ENCODE peak calls at places on chromosomes 7 and 10, in seven cellular contexts. One of them, this sample, is unnamed.

GRCh38 chr7:24825315-24825917 is 68.2 kb upstream of the GSDME start:
- DNase-seq in GM10248: no peak
- DNase-seq in CD4-positive, CD25-positive, alpha-beta regulatory T cell: peak; percentile 46
- DNase-seq in HuH-7.5: no peak
- DNase-seq in activated CD4-positive, alpha-beta T cell treated with anti-CD3 and anti-CD28 coated beads for 48 hours: no peak
- DNase-seq in stimulated activated CD8-positive, alpha-beta memory T cell treated with anti-CD3 and anti-CD28 coated beads, Interleukin-15, amount 100 ng/mL, for 24 hours: no peak
- DNase-seq in small intestine: peak; percentile 91
- DNase-seq in this sample: no peak

GRCh38 chr7:140526901-140527664 is 47.8 kb upstream of the MKRN1 start:
- DNase-seq in GM10248: peak; percentile 6
- DNase-seq in CD4-positive, CD25-positive, alpha-beta regulatory T cell: no peak
- DNase-seq in HuH-7.5: no peak
- DNase-seq in activated CD4-positive, alpha-beta T cell treated with anti-CD3 and anti-CD28 coated beads for 48 hours: no peak
- DNase-seq in stimulated activated CD8-positive, alpha-beta memory T cell treated with anti-CD3 and anti-CD28 coated beads, Interleukin-15, amount 100 ng/mL, for 24 hours: no peak
- DNase-seq in small intestine: no peak
- DNase-seq in this sample: no peak

GRCh38 chr10:74234569-74234968 is 83.5 kb downstream of the ADK start:
- DNase-seq in GM10248: no peak
- DNase-seq in CD4-positive, CD25-positive, alpha-beta regulatory T cell: peak; percentile 21
- DNase-seq in HuH-7.5: no peak
- DNase-seq in activated CD4-positive, alpha-beta T cell treated with anti-CD3 and anti-CD28 coated beads for 48 hours: no peak
- DNase-seq in stimulated activated CD8-positive, alpha-beta memory T cell treated with anti-CD3 and anti-CD28 coated beads, Interleukin-15, amount 100 ng/mL, for 24 hours: no peak
- DNase-seq in small intestine: no peak
- DNase-seq in this sample: no peak

GRCh38 chr7:48786951-48787350 is 137.4 kb upstream of the CDC14C start:
- DNase-seq in GM10248: no peak
- DNase-seq in CD4-positive, CD25-positive, alpha-beta regulatory T cell: no peak
- DNase-seq in HuH-7.5: no peak
- DNase-seq in activated CD4-positive, alpha-beta T cell treated with anti-CD3 and anti-CD28 coated beads for 48 hours: no peak
- DNase-seq in stimulated activated CD8-positive, alpha-beta memory T cell treated with anti-CD3 and anti-CD28 coated beads, Interleukin-15, amount 100 ng/mL, for 24 hours: no peak
- DNase-seq in small intestine: no peak
- DNase-seq in this sample: no peak

GRCh38 chr10:125192620-125193019 is 32.3 kb upstream of the CTBP2 start:
- DNase-seq in GM10248: no peak
- DNase-seq in CD4-positive, CD25-positive, alpha-beta regulatory T cell: no peak
- DNase-seq in HuH-7.5: no peak
- DNase-seq in activated CD4-positive, alpha-beta T cell treated with anti-CD3 and anti-CD28 coated beads for 48 hours: no peak
- DNase-seq in stimulated activated CD8-positive, alpha-beta memory T cell treated with anti-CD3 and anti-CD28 coated beads, Interleukin-15, amount 100 ng/mL, for 24 hours: no peak
- DNase-seq in small intestine: no peak
- DNase-seq in this sample: no peak

GRCh38 chr7:66183700-66184099 is 21.4 kb upstream of the TPST1 start:
- DNase-seq in GM10248: no peak
- DNase-seq in CD4-positive, CD25-positive, alpha-beta regulatory T cell: no peak
- DNase-seq in HuH-7.5: no peak
- DNase-seq in activated CD4-positive, alpha-beta T cell treated with anti-CD3 and anti-CD28 coated beads for 48 hours: no peak
- DNase-seq in stimulated activated CD8-positive, alpha-beta memory T cell treated with anti-CD3 and anti-CD28 coated beads, Interleukin-15, amount 100 ng/mL, for 24 hours: no peak
- DNase-seq in small intestine: no peak
- DNase-seq in this sample: no peak

GRCh38 chr7:130875265-130875741 is 141.3 kb upstream of the KLF14 start:
- DNase-seq in GM10248: peak; percentile 67
- DNase-seq in CD4-positive, CD25-positive, alpha-beta regulatory T cell: peak; percentile 41
- DNase-seq in HuH-7.5: peak; percentile 69
- DNase-seq in activated CD4-positive, alpha-beta T cell treated with anti-CD3 and anti-CD28 coated beads for 48 hours: peak; percentile 73
- DNase-seq in stimulated activated CD8-positive, alpha-beta memory T cell treated with anti-CD3 and anti-CD28 coated beads, Interleukin-15, amount 100 ng/mL, for 24 hours: no peak
- DNase-seq in small intestine: peak; percentile 59
- DNase-seq in this sample: no peak

GRCh38 chr10:96427291-96427690 is 68.5 kb upstream of the OPALIN start:
- DNase-seq in GM10248: no peak
- DNase-seq in CD4-positive, CD25-positive, alpha-beta regulatory T cell: no peak
- DNase-seq in HuH-7.5: no peak
- DNase-seq in activated CD4-positive, alpha-beta T cell treated with anti-CD3 and anti-CD28 coated beads for 48 hours: no peak
- DNase-seq in stimulated activated CD8-positive, alpha-beta memory T cell treated with anti-CD3 and anti-CD28 coated beads, Interleukin-15, amount 100 ng/mL, for 24 hours: no peak
- DNase-seq in small intestine: no peak
- DNase-seq in this sample: no peak

GRCh38 chr10:3195706-3196105 is 23.1 kb upstream of the PITRM1 start:
- DNase-seq in GM10248: no peak
- DNase-seq in CD4-positive, CD25-positive, alpha-beta regulatory T cell: no peak
- DNase-seq in HuH-7.5: no peak
- DNase-seq in activated CD4-positive, alpha-beta T cell treated with anti-CD3 and anti-CD28 coated beads for 48 hours: no peak
- DNase-seq in stimulated activated CD8-positive, alpha-beta memory T cell treated with anti-CD3 and anti-CD28 coated beads, Interleukin-15, amount 100 ng/mL, for 24 hours: no peak
- DNase-seq in small intestine: no peak
- DNase-seq in this sample: no peak

GRCh38 chr10:18583575-18584270 is 67.7 kb downstream of the NSUN6 start:
- DNase-seq in GM10248: no peak
- DNase-seq in CD4-positive, CD25-positive, alpha-beta regulatory T cell: peak; percentile 14
- DNase-seq in HuH-7.5: no peak
- DNase-seq in activated CD4-positive, alpha-beta T cell treated with anti-CD3 and anti-CD28 coated beads for 48 hours: no peak
- DNase-seq in stimulated activated CD8-positive, alpha-beta memory T cell treated with anti-CD3 and anti-CD28 coated beads, Interleukin-15, amount 100 ng/mL, for 24 hours: no peak
- DNase-seq in small intestine: no peak
- DNase-seq in this sample: no peak

GRCh38 chr7:157788573-157788972 is 451.8 kb downstream of the DNAJB6 start:
- DNase-seq in GM10248: no peak
- DNase-seq in CD4-positive, CD25-positive, alpha-beta regulatory T cell: no peak
- DNase-seq in HuH-7.5: no peak
- DNase-seq in activated CD4-positive, alpha-beta T cell treated with anti-CD3 and anti-CD28 coated beads for 48 hours: no peak
- DNase-seq in stimulated activated CD8-positive, alpha-beta memory T cell treated with anti-CD3 and anti-CD28 coated beads, Interleukin-15, amount 100 ng/mL, for 24 hours: no peak
- DNase-seq in small intestine: no peak
- DNase-seq in this sample: no peak

GRCh38 chr7:16034353-16034752 is 347.9 kb upstream of the MEOX2 start:
- DNase-seq in GM10248: no peak
- DNase-seq in CD4-positive, CD25-positive, alpha-beta regulatory T cell: no peak
- DNase-seq in HuH-7.5: no peak
- DNase-seq in activated CD4-positive, alpha-beta T cell treated with anti-CD3 and anti-CD28 coated beads for 48 hours: no peak
- DNase-seq in stimulated activated CD8-positive, alpha-beta memory T cell treated with anti-CD3 and anti-CD28 coated beads, Interleukin-15, amount 100 ng/mL, for 24 hours: no peak
- DNase-seq in small intestine: no peak
- DNase-seq in this sample: no peak

GRCh38 chr7:134710854-134711624 is 64.4 kb downstream of the BPGM start:
- DNase-seq in GM10248: no peak
- DNase-seq in CD4-positive, CD25-positive, alpha-beta regulatory T cell: peak; percentile 93
- DNase-seq in HuH-7.5: no peak
- DNase-seq in activated CD4-positive, alpha-beta T cell treated with anti-CD3 and anti-CD28 coated beads for 48 hours: peak; percentile 64
- DNase-seq in stimulated activated CD8-positive, alpha-beta memory T cell treated with anti-CD3 and anti-CD28 coated beads, Interleukin-15, amount 100 ng/mL, for 24 hours: no peak
- DNase-seq in small intestine: no peak
- DNase-seq in this sample: no peak

GRCh38 chr7:129341212-129341611 is 93.0 kb upstream of the STRIP2 start:
- DNase-seq in GM10248: no peak
- DNase-seq in CD4-positive, CD25-positive, alpha-beta regulatory T cell: peak; percentile 21
- DNase-seq in HuH-7.5: no peak
- DNase-seq in activated CD4-positive, alpha-beta T cell treated with anti-CD3 and anti-CD28 coated beads for 48 hours: no peak
- DNase-seq in stimulated activated CD8-positive, alpha-beta memory T cell treated with anti-CD3 and anti-CD28 coated beads, Interleukin-15, amount 100 ng/mL, for 24 hours: no peak
- DNase-seq in small intestine: no peak
- DNase-seq in this sample: no peak

GRCh38 chr7:105325225-105325904 is 63.4 kb downstream of the SRPK2 start:
- DNase-seq in GM10248: peak; percentile 57
- DNase-seq in CD4-positive, CD25-positive, alpha-beta regulatory T cell: no peak
- DNase-seq in HuH-7.5: no peak
- DNase-seq in activated CD4-positive, alpha-beta T cell treated with anti-CD3 and anti-CD28 coated beads for 48 hours: no peak
- DNase-seq in stimulated activated CD8-positive, alpha-beta memory T cell treated with anti-CD3 and anti-CD28 coated beads, Interleukin-15, amount 100 ng/mL, for 24 hours: no peak
- DNase-seq in small intestine: no peak
- DNase-seq in this sample: no peak

GRCh38 chr7:127938588-127938987 is 92.6 kb downstream of the LRRC4 start:
- DNase-seq in GM10248: no peak
- DNase-seq in CD4-positive, CD25-positive, alpha-beta regulatory T cell: no peak
- DNase-seq in HuH-7.5: no peak
- DNase-seq in activated CD4-positive, alpha-beta T cell treated with anti-CD3 and anti-CD28 coated beads for 48 hours: no peak
- DNase-seq in stimulated activated CD8-positive, alpha-beta memory T cell treated with anti-CD3 and anti-CD28 coated beads, Interleukin-15, amount 100 ng/mL, for 24 hours: no peak
- DNase-seq in small intestine: no peak
- DNase-seq in this sample: no peak

GRCh38 chr7:41134242-41134872 is 568.5 kb downstream of the INHBA start:
- DNase-seq in GM10248: peak; percentile 34
- DNase-seq in CD4-positive, CD25-positive, alpha-beta regulatory T cell: no peak
- DNase-seq in HuH-7.5: no peak
- DNase-seq in activated CD4-positive, alpha-beta T cell treated with anti-CD3 and anti-CD28 coated beads for 48 hours: no peak
- DNase-seq in stimulated activated CD8-positive, alpha-beta memory T cell treated with anti-CD3 and anti-CD28 coated beads, Interleukin-15, amount 100 ng/mL, for 24 hours: no peak
- DNase-seq in small intestine: no peak
- DNase-seq in this sample: no peak

GRCh38 chr7:15755061-15755460 is 68.6 kb upstream of the MEOX2 start:
- DNase-seq in GM10248: no peak
- DNase-seq in CD4-positive, CD25-positive, alpha-beta regulatory T cell: no peak
- DNase-seq in HuH-7.5: no peak
- DNase-seq in activated CD4-positive, alpha-beta T cell treated with anti-CD3 and anti-CD28 coated beads for 48 hours: no peak
- DNase-seq in stimulated activated CD8-positive, alpha-beta memory T cell treated with anti-CD3 and anti-CD28 coated beads, Interleukin-15, amount 100 ng/mL, for 24 hours: no peak
- DNase-seq in small intestine: no peak
- DNase-seq in this sample: no peak

GRCh38 chr10:35460852-35461460 is 124.6 kb downstream of the CCNY start:
- DNase-seq in GM10248: no peak
- DNase-seq in CD4-positive, CD25-positive, alpha-beta regulatory T cell: no peak
- DNase-seq in HuH-7.5: no peak
- DNase-seq in activated CD4-positive, alpha-beta T cell treated with anti-CD3 and anti-CD28 coated beads for 48 hours: no peak
- DNase-seq in stimulated activated CD8-positive, alpha-beta memory T cell treated with anti-CD3 and anti-CD28 coated beads, Interleukin-15, amount 100 ng/mL, for 24 hours: no peak
- DNase-seq in small intestine: no peak
- DNase-seq in this sample: no peak

GRCh38 chr10:43221419-43222293 is 45.2 kb downstream of the RASGEF1A start:
- DNase-seq in GM10248: no peak
- DNase-seq in CD4-positive, CD25-positive, alpha-beta regulatory T cell: no peak
- DNase-seq in HuH-7.5: no peak
- DNase-seq in activated CD4-positive, alpha-beta T cell treated with anti-CD3 and anti-CD28 coated beads for 48 hours: peak; percentile 1
- DNase-seq in stimulated activated CD8-positive, alpha-beta memory T cell treated with anti-CD3 and anti-CD28 coated beads, Interleukin-15, amount 100 ng/mL, for 24 hours: no peak
- DNase-seq in small intestine: no peak
- DNase-seq in this sample: peak; percentile 8

GRCh38 chr10:5587151-5588079 is 62.7 kb downstream of the CALML3 start:
- DNase-seq in GM10248: no peak
- DNase-seq in CD4-positive, CD25-positive, alpha-beta regulatory T cell: no peak
- DNase-seq in HuH-7.5: no peak
- DNase-seq in activated CD4-positive, alpha-beta T cell treated with anti-CD3 and anti-CD28 coated beads for 48 hours: no peak
- DNase-seq in stimulated activated CD8-positive, alpha-beta memory T cell treated with anti-CD3 and anti-CD28 coated beads, Interleukin-15, amount 100 ng/mL, for 24 hours: no peak
- DNase-seq in small intestine: no peak
- DNase-seq in this sample: no peak

This sample was measured in uterus.